ENCODE peak calls at places on chromosomes 13 and 19, in ten cellular contexts. One of them, this sample, is unnamed.

GRCh38 chr19:46842791-46843190 is 7.9 kb downstream of the AP2S1 start:
- DNase-seq in NCI-H1417: no peak
- DNase-seq in left cardiac atrium: no peak
- DNase-seq in GM04504: no peak
- DNase-seq in cardiac muscle cell: no peak
- DNase-seq in T1000: no peak
- DNase-seq in IMR-90: no peak
- DNase-seq in T-helper 9 cell: no peak
- DNase-seq in caudate nucleus: no peak
- DNase-seq in frontal cortex: no peak
- DNase-seq in this sample: no peak

GRCh38 chr19:46299004-46299509 is 2.2 kb downstream of the HIF3A start:
- DNase-seq in cardiac muscle cell: peak; percentile 94
- DNase-seq in T-helper 9 cell: no peak
- DNase-seq in caudate nucleus: peak; percentile 84
- DNase-seq in NCI-H1417: peak; percentile 93
- DNase-seq in T1000: peak; percentile 12
- DNase-seq in GM04504: peak; percentile 27
- DNase-seq in frontal cortex: peak; percentile 93
- DNase-seq in IMR-90: peak; percentile 50
- DNase-seq in left cardiac atrium: peak; percentile 96
- DNase-seq in this sample: no peak

GRCh38 chr19:14472202-14472961 is 2.8 kb downstream of the PTGER1 start:
- DNase-seq in T-helper 9 cell: peak; percentile 91
- DNase-seq in left cardiac atrium: peak; percentile 83
- DNase-seq in T1000: no peak
- DNase-seq in GM04504: no peak
- DNase-seq in frontal cortex: peak; percentile 92
- DNase-seq in IMR-90: peak; percentile 18
- DNase-seq in NCI-H1417: peak; percentile 90
- DNase-seq in cardiac muscle cell: peak; percentile 79
- DNase-seq in caudate nucleus: peak; percentile 36
- DNase-seq in this sample: peak; percentile 76

GRCh38 chr19:1847684-1848398 is 442 bp downstream of the REXO1 start:
- DNase-seq in T1000: no peak
- DNase-seq in frontal cortex: no peak
- DNase-seq in GM04504: no peak
- DNase-seq in caudate nucleus: no peak
- DNase-seq in cardiac muscle cell: peak; percentile 73
- DNase-seq in left cardiac atrium: peak; percentile 69
- DNase-seq in IMR-90: peak; percentile 40
- DNase-seq in NCI-H1417: peak; percentile 40
- DNase-seq in T-helper 9 cell: no peak
- DNase-seq in this sample: no peak

GRCh38 chr19:56748443-56748842 is 76.9 kb upstream of the ZNF835 start:
- DNase-seq in T1000: no peak
- DNase-seq in GM04504: no peak
- DNase-seq in caudate nucleus: no peak
- DNase-seq in T-helper 9 cell: no peak
- DNase-seq in left cardiac atrium: no peak
- DNase-seq in IMR-90: no peak
- DNase-seq in cardiac muscle cell: no peak
- DNase-seq in NCI-H1417: peak; percentile 45
- DNase-seq in frontal cortex: peak; percentile 40
- DNase-seq in this sample: no peak

GRCh38 chr13:70523622-70524021 is 415.4 kb upstream of the KLHL1 start:
- DNase-seq in T-helper 9 cell: no peak
- DNase-seq in GM04504: no peak
- DNase-seq in IMR-90: no peak
- DNase-seq in frontal cortex: no peak
- DNase-seq in caudate nucleus: no peak
- DNase-seq in NCI-H1417: peak; percentile 64
- DNase-seq in left cardiac atrium: no peak
- DNase-seq in T1000: no peak
- DNase-seq in cardiac muscle cell: no peak
- DNase-seq in this sample: no peak

GRCh38 chr13:77827350-77827749 is 91.3 kb downstream of the EDNRB start:
- DNase-seq in caudate nucleus: no peak
- DNase-seq in IMR-90: no peak
- DNase-seq in frontal cortex: no peak
- DNase-seq in cardiac muscle cell: no peak
- DNase-seq in NCI-H1417: no peak
- DNase-seq in T-helper 9 cell: no peak
- DNase-seq in GM04504: no peak
- DNase-seq in T1000: no peak
- DNase-seq in left cardiac atrium: peak; percentile 38
- DNase-seq in this sample: no peak

GRCh38 chr19:15234525-15235130 is 2.4 kb upstream of the EPHX3 start:
- DNase-seq in T1000: no peak
- DNase-seq in caudate nucleus: no peak
- DNase-seq in frontal cortex: no peak
- DNase-seq in cardiac muscle cell: no peak
- DNase-seq in left cardiac atrium: no peak
- DNase-seq in NCI-H1417: no peak
- DNase-seq in GM04504: no peak
- DNase-seq in IMR-90: peak; percentile 10
- DNase-seq in T-helper 9 cell: no peak
- DNase-seq in this sample: no peak

GRCh38 chr13:42377640-42378382 is 105.9 kb downstream of the AKAP11 start:
- DNase-seq in cardiac muscle cell: no peak
- DNase-seq in frontal cortex: no peak
- DNase-seq in GM04504: no peak
- DNase-seq in left cardiac atrium: no peak
- DNase-seq in IMR-90: no peak
- DNase-seq in caudate nucleus: no peak
- DNase-seq in T1000: no peak
- DNase-seq in T-helper 9 cell: no peak
- DNase-seq in NCI-H1417: peak; percentile 27
- DNase-seq in this sample: no peak

GRCh38 chr19:52592301-52592700 is 22.2 kb downstream of the ZNF701 start:
- DNase-seq in GM04504: no peak
- DNase-seq in IMR-90: no peak
- DNase-seq in NCI-H1417: no peak
- DNase-seq in frontal cortex: no peak
- DNase-seq in T-helper 9 cell: no peak
- DNase-seq in caudate nucleus: no peak
- DNase-seq in cardiac muscle cell: no peak
- DNase-seq in T1000: no peak
- DNase-seq in left cardiac atrium: no peak
- DNase-seq in this sample: no peak

GRCh38 chr13:75927183-75927582 is 291.1 kb downstream of the LMO7 start:
- DNase-seq in cardiac muscle cell: no peak
- DNase-seq in T-helper 9 cell: no peak
- DNase-seq in T1000: no peak
- DNase-seq in IMR-90: peak; percentile 8
- DNase-seq in left cardiac atrium: no peak
- DNase-seq in NCI-H1417: no peak
- DNase-seq in caudate nucleus: no peak
- DNase-seq in GM04504: no peak
- DNase-seq in frontal cortex: no peak
- DNase-seq in this sample: no peak

GRCh38 chr19:1270168-1270853 is 1.2 kb downstream of the CIRBP start:
- DNase-seq in T-helper 9 cell: no peak
- DNase-seq in IMR-90: no peak
- DNase-seq in GM04504: no peak
- DNase-seq in NCI-H1417: no peak
- DNase-seq in left cardiac atrium: no peak
- DNase-seq in caudate nucleus: no peak
- DNase-seq in frontal cortex: no peak
- DNase-seq in cardiac muscle cell: no peak
- DNase-seq in T1000: no peak
- DNase-seq in this sample: no peak

This sample was measured in T follicular helper cell.